ENCODE peak calls at places on chromosomes 13 and 19, in ten cellular contexts. X is progenitor cell of endocrine pancreas, Q is Calu3, H is endothelial cell of umbilical vein, T is Peyer's patch, U is type B pancreatic cell, W is mesothelial cell of epicardium, C is WTC11, Z is heart left ventricle, I is PC-3. J is an unnamed sample.

GRCh38 chr13:40789275-40790231 is at the start of gene SLC25A15:
- DNase-seq in X (peak), Z (peak), C (peak), Q (peak), W (peak), T (peak), U (peak), I (peak), H (peak), J (peak)

GRCh38 chr19:18778826-18779354 is 12.2 kb downstream of the COMP start:
- DNase-seq in U (no peak), T (no peak), Q (no peak), I (no peak), W (no peak), Z (no peak), C (no peak), X (no peak), H (no peak), J (no peak)

GRCh38 chr19:15438124-15438496 is 11.6 kb downstream of the WIZ start:
- DNase-seq in T (no peak), Z (no peak), X (no peak), H (no peak), U (no peak), I (no peak), Q (no peak), W (no peak), C (no peak), J (no peak)

GRCh38 chr19:16877581-16877980 is 11.2 kb upstream of the F2RL3 start:
- DNase-seq in H (no peak), T (no peak), W (no peak), Q (no peak), C (no peak), I (no peak), U (no peak), Z (no peak), X (no peak), J (no peak)

GRCh38 chr19:7182489-7182888 is 111.7 kb downstream of the INSR start:
- DNase-seq in Q (no peak), W (no peak), Z (no peak), T (no peak), X (no peak), U (no peak), H (no peak), C (no peak), I (no peak), J (no peak)

GRCh38 chr13:106587787-106588186 is 19.9 kb upstream of the ARGLU1 start:
- DNase-seq in W (no peak), H (no peak), T (no peak), Z (no peak), U (no peak), C (no peak), X (no peak), Q (peak), I (peak), J (peak)

GRCh38 chr19:2338055-2338615 is 9.7 kb downstream of the SPPL2B start:
- DNase-seq in Z (no peak), T (no peak), W (no peak), X (no peak), Q (no peak), C (no peak), H (no peak), I (no peak), U (no peak), J (no peak)

GRCh38 chr19:15463865-15464371 is 426 bp downstream of the RASAL3 start:
- DNase-seq in C (peak), H (no peak), X (no peak), W (no peak), Z (no peak), U (no peak), T (peak), I (no peak), Q (no peak), J (no peak)

GRCh38 chr19:1837625-1838105 is 10.6 kb downstream of the REXO1 start:
- DNase-seq in I (peak), Q (peak), U (no peak), Z (no peak), T (no peak), H (peak), X (peak), C (peak), W (peak), J (no peak)

GRCh38 chr13:59038824-59039223 is 1124.9 kb downstream of the DIAPH3 start:
- DNase-seq in I (peak), U (no peak), H (no peak), Z (no peak), C (no peak), X (no peak), T (no peak), Q (no peak), W (no peak), J (peak)

GRCh38 chr13:108037348-108037747 is 178.0 kb downstream of the LIG4 start:
- DNase-seq in H (no peak), T (no peak), Z (no peak), I (no peak), U (no peak), W (no peak), Q (no peak), C (no peak), X (no peak), J (no peak)

GRCh38 chr19:11013771-11014170 is 52.9 kb downstream of the SMARCA4 start:
- DNase-seq in C (no peak), U (no peak), W (no peak), T (no peak), Z (no peak), X (no peak), H (no peak), Q (no peak), I (no peak), J (no peak)

GRCh38 chr19:38917516-38917915 is 5.5 kb upstream of the CCER2 start:
- DNase-seq in H (no peak), U (no peak), T (no peak), X (no peak), Z (no peak), C (no peak), W (no peak), I (no peak), Q (no peak), J (no peak)

GRCh38 chr13:95553614-95554385 is 1.3 kb downstream of the CLDN10 start:
- DNase-seq in W (peak), T (no peak), C (peak), I (peak), Z (no peak), X (no peak), Q (no peak), U (no peak), H (no peak), J (peak)

GRCh38 chr13:110394371-110394841 is 87.3 kb downstream of the COL4A2 start:
- DNase-seq in C (no peak), Q (no peak), I (no peak), H (no peak), X (no peak), W (no peak), Z (no peak), U (no peak), T (no peak), J (peak)

GRCh38 chr19:7734220-7735203 is 2.6 kb upstream of the CLEC4G start:
- DNase-seq in X (no peak), W (no peak), T (no peak), I (no peak), U (no peak), H (no peak), Q (no peak), Z (no peak), C (no peak), J (peak)

GRCh38 chr19:932647-933552 is 7.1 kb downstream of the ARID3A start:
- DNase-seq in X (no peak), Q (peak), T (peak), W (no peak), I (no peak), H (no peak), U (peak), Z (peak), C (no peak), J (peak)

GRCh38 chr19:44720945-44721344 is 22.0 kb downstream of the CEACAM16 start:
- DNase-seq in X (no peak), Q (no peak), T (no peak), H (no peak), Z (no peak), C (no peak), W (no peak), U (no peak), I (no peak), J (no peak)

GRCh38 chr13:100229603-100230002 is 140.7 kb downstream of the PCCA start:
- DNase-seq in U (no peak), Q (no peak), Z (no peak), T (no peak), I (no peak), X (no peak), C (no peak), H (no peak), W (no peak), J (no peak)

GRCh38 chr13:26010487-26011207 is 41.2 kb downstream of the SHISA2 start:
- DNase-seq in U (no peak), Q (no peak), H (no peak), T (no peak), X (no peak), W (no peak), Z (no peak), C (no peak), I (no peak), J (no peak)

GRCh38 chr19:40822161-40822560 is 23.2 kb downstream of the EGLN2 start:
- DNase-seq in Q (no peak), Z (no peak), U (no peak), T (no peak), I (no peak), C (no peak), H (no peak), X (no peak), W (no peak), J (no peak)

GRCh38 chr13:77478645-77478997 is 56.9 kb upstream of the SCEL start:
- DNase-seq in U (no peak), I (no peak), H (no peak), C (no peak), T (no peak), X (no peak), Q (no peak), W (no peak), Z (no peak), J (no peak)
- TF ChIP-seq CTCF in U (peak), I (no peak), H (no peak), C (no peak), T (no peak), X (peak), Q (no peak), W (no peak), Z (no peak), J (no peak)

DNA sequence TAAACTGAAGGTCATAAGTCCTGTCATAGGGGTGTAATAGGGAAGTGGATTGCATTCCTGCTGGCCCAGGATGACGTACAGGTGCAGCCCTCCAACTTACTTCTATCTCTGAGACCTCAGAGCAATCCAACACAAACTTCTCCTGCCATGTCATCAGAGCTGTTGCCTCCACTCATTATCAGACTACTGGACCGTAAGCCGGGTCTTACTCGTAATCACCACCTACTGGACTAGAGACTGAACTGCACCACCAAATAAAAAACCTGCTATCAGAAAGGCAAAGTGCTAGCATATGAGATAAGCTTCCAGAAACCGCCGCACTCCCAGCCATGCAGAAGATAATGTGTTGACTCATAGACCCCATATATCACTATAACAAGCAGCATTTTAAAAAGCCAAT is 102.1 kb downstream of the SLITRK1 start:
- DNase-seq in U (no peak), C (peak), W (no peak), I (peak), Q (no peak), H (no peak), T (no peak), X (no peak), Z (no peak), J (peak)
- TF ChIP-seq CTCF in U (peak), C (peak), W (no peak), I (peak), Q (no peak), H (no peak), T (no peak), X (peak), Z (no peak), J (peak)

DNA sequence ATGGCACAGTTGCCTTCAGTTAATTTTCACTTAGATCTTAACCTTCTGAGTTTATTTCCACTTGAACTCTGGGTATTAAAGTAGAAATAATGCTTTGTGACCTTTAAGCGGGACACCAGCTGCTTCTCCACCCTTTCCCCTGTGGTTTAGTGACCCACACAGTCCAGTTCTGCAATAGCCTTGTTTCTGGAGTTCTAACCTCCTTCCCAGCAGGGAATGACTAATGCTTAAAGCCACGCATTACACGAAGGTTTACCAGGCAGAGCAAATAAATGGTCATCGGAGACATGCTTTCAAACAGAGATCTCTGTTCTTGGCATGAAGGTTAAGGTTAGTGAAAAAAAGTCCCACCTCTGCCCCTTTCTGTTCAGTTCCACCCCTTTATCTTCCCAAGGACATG is 25.3 kb upstream of the MEDAG start:
- DNase-seq in W (no peak), Q (no peak), X (no peak), U (no peak), H (peak), Z (no peak), I (peak), T (no peak), C (no peak), J (peak)
- TF ChIP-seq CTCF in W (no peak), Q (no peak), X (no peak), U (no peak), H (no peak), Z (no peak), I (no peak), T (no peak), C (no peak), J (no peak)

DNA sequence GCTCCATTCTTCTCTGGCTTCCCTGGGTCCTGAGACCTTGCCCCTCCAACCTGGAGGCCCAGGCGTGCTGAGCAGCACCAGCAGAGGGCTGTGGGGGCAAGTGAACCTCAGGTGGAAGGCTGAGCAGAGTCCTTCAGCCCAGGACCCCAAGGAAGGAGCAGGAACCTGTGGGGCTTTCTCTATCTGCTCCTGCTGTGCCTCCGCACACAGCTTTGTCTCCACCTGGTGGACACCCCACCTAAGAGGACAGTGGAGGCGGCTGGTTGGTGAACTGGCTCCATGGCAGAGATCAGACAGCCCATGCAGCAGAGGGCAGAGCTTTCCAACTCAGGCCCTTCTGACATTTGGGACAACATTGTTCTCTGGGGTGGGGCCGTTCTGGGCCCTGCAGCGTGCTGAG is 19.7 kb downstream of the ZFR2 start:
- DNase-seq in X (no peak), Q (peak), W (no peak), I (peak), Z (no peak), C (peak), H (peak), U (no peak), T (peak), J (peak)
- TF ChIP-seq CTCF in X (peak), Q (peak), W (no peak), I (peak), Z (peak), C (no peak), H (peak), U (peak), T (peak), J (peak)

J was measured in epithelial cell of esophagus.